ENCODE peak calls at places on chromosome X, in seven cellular contexts. One of them, this sample, is unnamed.

GRCh38 chrX:17559728-17560379 is 177.4 kb upstream of the SCML1 start:
- DNase-seq in K562: no peak
- DNase-seq in SK-N-SH: no peak
- DNase-seq in HepG2: no peak
- DNase-seq in HCT116: peak
- DNase-seq in GM12878: no peak
- DNase-seq in H1: no peak
- DNase-seq in this sample: no peak

GRCh38 chrX:68249401-68249831 is 183.9 kb downstream of the OPHN1 start:
- DNase-seq in K562: no peak
- DNase-seq in SK-N-SH: no peak
- DNase-seq in HepG2: no peak
- DNase-seq in HCT116: no peak
- DNase-seq in GM12878: no peak
- DNase-seq in H1: no peak
- DNase-seq in this sample: no peak

GRCh38 chrX:45428816-45429215 is 228.1 kb upstream of the DIPK2B start:
- DNase-seq in K562: no peak
- DNase-seq in SK-N-SH: no peak
- DNase-seq in HepG2: no peak
- DNase-seq in HCT116: no peak
- DNase-seq in GM12878: no peak
- DNase-seq in H1: no peak
- DNase-seq in this sample: no peak

GRCh38 chrX:23317799-23318724 is 16.6 kb upstream of the PTCHD1 start:
- DNase-seq in K562: peak
- DNase-seq in SK-N-SH: peak
- DNase-seq in HepG2: no peak
- DNase-seq in HCT116: no peak
- DNase-seq in GM12878: no peak
- DNase-seq in H1: no peak
- DNase-seq in this sample: no peak

GRCh38 chrX:130887392-130887791 is 15.6 kb downstream of the ENOX2 start:
- DNase-seq in K562: no peak
- DNase-seq in SK-N-SH: no peak
- DNase-seq in HepG2: no peak
- DNase-seq in HCT116: no peak
- DNase-seq in GM12878: no peak
- DNase-seq in H1: no peak
- DNase-seq in this sample: no peak

GRCh38 chrX:110143454-110144210 is 140.7 kb downstream of the TMEM164 start:
- DNase-seq in K562: no peak
- DNase-seq in SK-N-SH: no peak
- DNase-seq in HepG2: no peak
- DNase-seq in HCT116: no peak
- DNase-seq in GM12878: no peak
- DNase-seq in H1: no peak
- DNase-seq in this sample: no peak

GRCh38 chrX:3166670-3167455 is 125.6 kb downstream of the ARSF start:
- DNase-seq in K562: no peak
- DNase-seq in SK-N-SH: no peak
- DNase-seq in HepG2: no peak
- DNase-seq in HCT116: no peak
- DNase-seq in GM12878: no peak
- DNase-seq in H1: no peak
- DNase-seq in this sample: no peak

GRCh38 chrX:85544609-85545008 is 165.1 kb upstream of the POF1B start:
- DNase-seq in K562: no peak
- DNase-seq in SK-N-SH: no peak
- DNase-seq in HepG2: no peak
- DNase-seq in HCT116: no peak
- DNase-seq in GM12878: no peak
- DNase-seq in H1: no peak
- DNase-seq in this sample: no peak

GRCh38 chrX:9195199-9195880 is 161.4 kb upstream of the FAM9B start:
- DNase-seq in K562: no peak
- DNase-seq in SK-N-SH: no peak
- DNase-seq in HepG2: no peak
- DNase-seq in HCT116: no peak
- DNase-seq in GM12878: no peak
- DNase-seq in H1: no peak
- DNase-seq in this sample: no peak

GRCh38 chrX:1416965-1417760 is 25.2 kb upstream of the SLC25A6 start:
- DNase-seq in K562: no peak
- DNase-seq in SK-N-SH: no peak
- DNase-seq in HepG2: no peak
- DNase-seq in HCT116: no peak
- DNase-seq in GM12878: no peak
- DNase-seq in H1: no peak
- DNase-seq in this sample: no peak

GRCh38 chrX:1412551-1413161 is 20.7 kb upstream of the SLC25A6 start:
- DNase-seq in K562: no peak
- DNase-seq in SK-N-SH: no peak
- DNase-seq in HepG2: no peak
- DNase-seq in HCT116: no peak
- DNase-seq in GM12878: no peak
- DNase-seq in H1: no peak
- DNase-seq in this sample: no peak

GRCh38 chrX:1407035-1407434 is 15.1 kb upstream of the SLC25A6 start:
- DNase-seq in K562: no peak
- DNase-seq in SK-N-SH: no peak
- DNase-seq in HepG2: no peak
- DNase-seq in HCT116: no peak
- DNase-seq in GM12878: no peak
- DNase-seq in H1: no peak
- DNase-seq in this sample: no peak

GRCh38 chrX:1416327-1416784 is 24.4 kb upstream of the SLC25A6 start:
- DNase-seq in K562: no peak
- DNase-seq in SK-N-SH: no peak
- DNase-seq in HepG2: no peak
- DNase-seq in HCT116: no peak
- DNase-seq in GM12878: no peak
- DNase-seq in H1: no peak
- DNase-seq in this sample: no peak

DNA sequence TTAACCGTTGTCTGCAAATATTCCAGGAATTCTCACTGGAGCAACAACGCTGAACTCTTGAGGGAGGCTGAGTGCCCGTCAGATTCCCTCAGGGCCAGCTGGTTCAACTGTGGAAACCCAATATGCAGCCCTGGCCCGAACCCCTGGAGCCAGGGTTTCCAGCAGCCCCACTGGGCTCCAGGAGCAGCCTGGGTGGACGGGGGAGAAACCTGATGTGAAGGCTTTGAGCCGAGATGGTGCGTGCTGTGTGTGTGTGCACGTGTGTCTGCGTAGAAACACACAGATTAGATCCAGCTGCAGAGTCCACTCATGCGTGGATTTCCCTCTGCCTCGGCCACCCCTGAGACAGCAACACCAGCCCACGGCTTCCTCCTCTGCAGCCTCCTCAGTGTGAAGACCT is 19.4 kb upstream of the SLC25A6 start:
- DNase-seq in K562: no peak
- DNase-seq in SK-N-SH: no peak
- DNase-seq in HepG2: no peak
- DNase-seq in HCT116: no peak
- DNase-seq in GM12878: no peak
- DNase-seq in H1: no peak
- DNase-seq in this sample: no peak
- TF ChIP-seq JUND in K562: no peak
- TF ChIP-seq JUND in SK-N-SH: no peak
- TF ChIP-seq JUND in HepG2: no peak
- TF ChIP-seq JUND in HCT116: no peak
- TF ChIP-seq JUND in GM12878: no peak
- TF ChIP-seq JUND in H1: no peak
- TF ChIP-seq JUND in this sample: no peak

DNA sequence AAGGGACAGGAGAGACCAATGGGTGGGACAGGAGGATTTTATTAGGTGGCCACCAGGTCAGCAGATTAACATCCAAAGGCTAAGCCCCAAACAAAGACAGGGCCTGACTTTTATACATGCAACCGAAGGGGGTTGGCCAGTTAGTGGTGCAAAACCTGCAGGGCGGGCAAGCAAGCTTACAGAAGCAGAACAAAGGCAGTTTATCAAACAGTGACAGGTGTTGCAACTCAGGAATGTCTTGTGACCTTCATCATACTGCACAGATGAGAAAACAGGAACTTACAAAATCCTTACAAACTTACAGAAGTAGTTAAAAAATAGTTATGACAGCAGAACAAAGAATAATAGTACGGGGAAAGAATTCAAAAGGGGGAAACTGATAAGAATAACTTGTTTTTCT is 708.1 kb downstream of the GLUD2 start:
- DNase-seq in K562: no peak
- DNase-seq in SK-N-SH: no peak
- DNase-seq in HepG2: no peak
- DNase-seq in HCT116: no peak
- DNase-seq in GM12878: no peak
- DNase-seq in H1: no peak
- DNase-seq in this sample: no peak
- TF ChIP-seq JUND in K562: no peak
- TF ChIP-seq JUND in SK-N-SH: no peak
- TF ChIP-seq JUND in HepG2: no peak
- TF ChIP-seq JUND in HCT116: no peak
- TF ChIP-seq JUND in GM12878: no peak
- TF ChIP-seq JUND in H1: no peak
- TF ChIP-seq JUND in this sample: no peak

GRCh38 chrX:154354013-154354412 is 20.4 kb downstream of the FLNA start:
- DNase-seq in K562: no peak
- DNase-seq in SK-N-SH: no peak
- DNase-seq in HepG2: no peak
- DNase-seq in HCT116: no peak
- DNase-seq in GM12878: no peak
- DNase-seq in H1: no peak
- DNase-seq in this sample: no peak

GRCh38 chrX:154352012-154352401 is 22.4 kb downstream of the FLNA start:
- DNase-seq in K562: no peak
- DNase-seq in SK-N-SH: no peak
- DNase-seq in HepG2: no peak
- DNase-seq in HCT116: no peak
- DNase-seq in GM12878: no peak
- DNase-seq in H1: no peak
- DNase-seq in this sample: no peak

GRCh38 chrX:154352466-154352865 is 22.0 kb downstream of the FLNA start:
- DNase-seq in K562: no peak
- DNase-seq in SK-N-SH: no peak
- DNase-seq in HepG2: no peak
- DNase-seq in HCT116: no peak
- DNase-seq in GM12878: no peak
- DNase-seq in H1: no peak
- DNase-seq in this sample: no peak

GRCh38 chrX:154354516-154354915 is 19.9 kb downstream of the FLNA start:
- DNase-seq in K562: no peak
- DNase-seq in SK-N-SH: no peak
- DNase-seq in HepG2: no peak
- DNase-seq in HCT116: no peak
- DNase-seq in GM12878: no peak
- DNase-seq in H1: no peak
- DNase-seq in this sample: no peak

DNA sequence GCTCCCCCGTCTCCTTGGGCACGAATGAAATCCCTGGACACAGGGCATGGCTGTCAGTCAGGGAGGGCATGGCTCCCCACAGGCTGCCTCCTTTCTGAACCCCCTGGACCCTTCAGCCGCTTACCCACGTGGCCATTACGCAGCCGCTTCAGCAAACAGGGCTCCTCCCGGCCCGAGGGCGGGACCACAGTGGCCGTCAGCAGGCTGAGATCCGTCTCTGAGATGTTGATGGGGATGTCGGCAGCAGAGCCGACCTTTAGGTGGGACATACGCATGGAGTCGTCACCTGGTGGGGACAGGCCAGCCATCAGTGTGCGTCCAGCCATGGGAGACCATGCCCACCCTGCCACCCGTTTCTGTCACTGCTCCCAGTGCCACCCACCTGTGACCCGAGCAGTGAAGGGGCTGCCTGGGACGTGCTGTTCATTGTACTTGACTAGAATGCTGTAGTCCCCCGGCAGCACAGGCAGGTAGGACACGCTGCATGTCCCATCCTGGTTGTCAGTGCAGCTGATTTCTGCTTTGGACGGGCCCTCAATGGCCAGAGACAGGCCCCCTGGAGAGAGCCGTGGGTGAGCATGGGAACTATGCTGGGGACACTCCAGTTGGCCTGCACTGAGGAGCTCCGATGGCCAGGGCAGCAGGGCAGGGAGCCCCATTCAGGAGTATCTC is 21.1 kb downstream of the FLNA start:
- DNase-seq in K562: no peak
- DNase-seq in SK-N-SH: no peak
- DNase-seq in HepG2: no peak
- DNase-seq in HCT116: no peak
- DNase-seq in GM12878: no peak
- DNase-seq in H1: no peak
- DNase-seq in this sample: no peak
- TF ChIP-seq JUND in K562: no peak
- TF ChIP-seq JUND in SK-N-SH: no peak
- TF ChIP-seq JUND in HepG2: no peak
- TF ChIP-seq JUND in HCT116: no peak
- TF ChIP-seq JUND in GM12878: no peak
- TF ChIP-seq JUND in H1: no peak
- TF ChIP-seq JUND in this sample: no peak

GRCh38 chrX:10754445-10754844 is 134.1 kb upstream of the MID1 start:
- DNase-seq in K562: no peak
- DNase-seq in SK-N-SH: peak
- DNase-seq in HepG2: no peak
- DNase-seq in HCT116: no peak
- DNase-seq in GM12878: no peak
- DNase-seq in H1: no peak
- DNase-seq in this sample: no peak

GRCh38 chrX:10761447-10761846 is 141.1 kb upstream of the MID1 start:
- DNase-seq in K562: no peak
- DNase-seq in SK-N-SH: no peak
- DNase-seq in HepG2: no peak
- DNase-seq in HCT116: no peak
- DNase-seq in GM12878: no peak
- DNase-seq in H1: no peak
- DNase-seq in this sample: peak

GRCh38 chrX:10759400-10759799 is 139.0 kb upstream of the MID1 start:
- DNase-seq in K562: no peak
- DNase-seq in SK-N-SH: no peak
- DNase-seq in HepG2: no peak
- DNase-seq in HCT116: no peak
- DNase-seq in GM12878: no peak
- DNase-seq in H1: peak
- DNase-seq in this sample: no peak

GRCh38 chrX:10755477-10756334 is 135.3 kb upstream of the MID1 start:
- DNase-seq in K562: no peak
- DNase-seq in SK-N-SH: no peak
- DNase-seq in HepG2: no peak
- DNase-seq in HCT116: no peak
- DNase-seq in GM12878: no peak
- DNase-seq in H1: peak
- DNase-seq in this sample: peak

DNA sequence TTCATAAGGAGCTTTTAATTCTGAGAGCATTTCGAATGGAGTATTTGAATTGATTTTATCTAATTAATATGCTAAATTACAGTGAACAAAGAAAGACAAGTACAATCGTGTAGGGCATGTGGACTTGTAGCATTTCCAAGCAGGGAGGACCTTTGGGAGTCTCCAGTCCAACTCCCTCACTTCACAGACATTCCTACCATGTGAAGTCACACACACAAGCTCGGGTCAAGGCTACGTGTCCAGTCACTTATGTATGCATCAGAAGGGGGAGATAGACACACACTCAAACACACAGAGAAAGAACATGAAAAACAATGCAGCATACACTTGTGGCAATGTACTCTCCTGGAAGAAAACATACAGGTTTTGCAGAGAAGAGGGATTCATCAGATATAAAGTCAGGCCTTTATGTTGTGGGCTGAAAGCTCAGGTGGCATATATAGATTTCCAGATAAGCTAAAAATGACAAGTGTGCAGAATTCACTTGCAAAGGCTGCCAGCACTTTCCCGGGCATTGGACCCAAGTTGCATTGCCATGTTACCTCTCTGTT is 136.1 kb upstream of the MID1 start:
- DNase-seq in K562: no peak
- DNase-seq in SK-N-SH: no peak
- DNase-seq in HepG2: no peak
- DNase-seq in HCT116: peak
- DNase-seq in GM12878: no peak
- DNase-seq in H1: no peak
- DNase-seq in this sample: peak
- TF ChIP-seq JUND in K562: no peak
- TF ChIP-seq JUND in SK-N-SH: peak
- TF ChIP-seq JUND in HepG2: no peak
- TF ChIP-seq JUND in HCT116: no peak
- TF ChIP-seq JUND in GM12878: no peak
- TF ChIP-seq JUND in H1: no peak
- TF ChIP-seq JUND in this sample: peak

This sample was measured in T47D.